ENCODE peak calls at places on chromosomes 16 and 17, in eight cellular contexts. U, O, W, H, V, L, F and X are unnamed samples.

GRCh38 chr17:50845260-50846147 is 10.1 kb downstream of the WFIKKN2 start:
- DNase-seq in U (no peak), O (no peak), W (peak; percentile 58), H (peak; percentile 61), V (no peak), L (no peak), F (no peak), X (no peak)

GRCh38 chr16:89189358-89190025 is 10.8 kb downstream of the SLC22A31 start:
- DNase-seq in U (no peak), O (no peak), W (no peak), H (no peak), V (no peak), L (no peak), F (no peak), X (no peak)

GRCh38 chr17:19448341-19449268 is 37.6 kb downstream of the RNF112 start:
- DNase-seq in U (no peak), O (peak; percentile 64), W (no peak), H (no peak), V (peak; percentile 99), L (no peak), F (peak; percentile 87), X (peak; percentile 87)

GRCh38 chr17:4199818-4200402 is 56.9 kb downstream of the CYB5D2 start:
- DNase-seq in U (no peak), O (no peak), W (no peak), H (no peak), V (peak; percentile 51), L (peak; percentile 18), F (no peak), X (no peak)

GRCh38 chr17:17141860-17142552 is 64.1 kb downstream of the PLD6 start:
- DNase-seq in U (peak; percentile 38), O (no peak), W (no peak), H (no peak), V (peak; percentile 56), L (no peak), F (no peak), X (no peak)

GRCh38 chr17:56165017-56165720 is 11.9 kb downstream of the ANKFN1 start:
- DNase-seq in U (no peak), O (no peak), W (no peak), H (no peak), V (no peak), L (no peak), F (no peak), X (no peak)

GRCh38 chr17:4082136-4082924 is 60.5 kb downstream of the ZZEF1 start:
- DNase-seq in U (no peak), O (no peak), W (no peak), H (no peak), V (no peak), L (no peak), F (no peak), X (no peak)

GRCh38 chr17:27535178-27535928 is 79.1 kb downstream of the KSR1 start:
- DNase-seq in U (no peak), O (no peak), W (no peak), H (no peak), V (peak; percentile 70), L (no peak), F (no peak), X (no peak)

GRCh38 chr17:38464723-38465419 is 36.6 kb downstream of the ARHGAP23 start:
- DNase-seq in U (peak; percentile 84), O (peak; percentile 93), W (peak; percentile 93), H (peak; percentile 91), V (peak; percentile 96), L (peak; percentile 64), F (peak; percentile 94), X (peak; percentile 77)
- H3K4me3 ChIP-seq in U (peak overlapping the region; percentile 67), O (peak overlapping the region; percentile 55), W (peak overlapping the region; percentile 38), H (peak overlapping the region; percentile 55), V (peak overlapping the region; percentile 82), L (peak overlapping the region; percentile 55), F (peak overlapping the region; percentile 55), X (peak overlapping the region; percentile 45)

DNA sequence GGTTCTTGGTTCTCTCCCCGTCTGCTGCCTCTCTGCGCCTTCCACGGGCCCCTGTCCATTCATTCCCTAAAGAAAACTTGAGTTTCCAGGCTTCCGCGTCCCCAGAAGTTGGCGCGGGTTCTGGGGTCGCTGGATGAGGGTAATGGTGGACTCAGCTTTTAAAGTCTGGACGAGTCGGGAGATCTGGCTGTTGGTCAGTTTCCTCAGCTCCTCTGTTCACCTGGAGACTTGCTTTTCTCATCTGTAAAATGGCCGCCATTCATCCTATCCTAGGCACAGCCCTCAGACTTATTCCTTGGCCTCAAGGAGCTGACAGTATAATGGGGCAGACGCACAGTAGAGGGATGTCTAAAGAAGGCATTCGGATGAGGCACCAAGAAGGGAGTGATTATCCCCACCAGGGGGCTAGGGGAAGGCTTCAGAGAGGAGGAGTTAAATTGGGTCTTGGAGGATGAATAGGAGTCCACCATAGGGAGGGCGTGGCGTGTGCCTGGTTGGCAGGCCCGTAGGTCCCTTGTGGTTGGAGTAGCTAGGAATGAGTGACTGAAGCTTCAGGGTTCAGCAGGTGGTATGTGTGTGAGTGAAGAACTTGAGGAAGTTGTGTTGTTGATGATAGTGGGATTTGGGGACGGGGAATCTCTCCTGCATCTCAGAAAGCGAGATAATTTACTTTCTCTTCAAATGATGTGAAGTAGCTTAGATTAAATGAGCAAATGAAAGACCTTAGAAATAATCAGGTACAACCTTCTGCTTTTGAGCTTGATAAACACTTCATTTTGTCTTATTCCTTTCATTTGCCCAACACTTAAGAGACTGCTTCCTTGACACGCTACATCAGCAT is 655 bp downstream of the VPS35L start:
- DNase-seq in U (no peak), O (no peak), W (no peak), H (peak; percentile 13), V (peak; percentile 39), L (peak; percentile 59), F (peak; percentile 19), X (no peak)
- TF ChIP-seq CTCF in U (peak; percentile 21), O (no peak), W (no peak), H (no peak), V (peak; percentile 7), L (peak; percentile 6), F (no peak), X (peak; percentile 18)

DNA sequence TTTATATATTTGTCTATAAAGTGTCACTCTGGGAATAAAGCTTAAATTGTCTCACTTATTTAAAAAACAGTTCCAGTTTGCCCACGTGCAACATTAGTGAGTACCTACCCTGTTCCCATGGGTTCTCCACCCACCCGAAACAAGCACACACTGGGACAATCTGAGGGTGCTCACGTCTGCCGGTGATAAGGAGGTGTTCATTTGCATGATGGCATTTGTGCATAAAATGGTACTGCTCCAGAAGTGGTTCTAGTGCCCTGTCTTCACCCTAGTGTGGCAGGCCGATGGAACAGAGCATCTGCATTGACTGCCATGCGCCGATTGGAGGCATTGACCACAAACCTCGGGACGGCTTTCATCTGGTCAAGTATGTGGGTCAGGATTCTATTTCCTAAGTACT is 35.6 kb upstream of the ENDOV start:
- DNase-seq in U (no peak), O (no peak), W (no peak), H (no peak), V (no peak), L (no peak), F (no peak), X (no peak)
- H3K36me3 ChIP-seq in U (peaks cover 100% of the 10 kb centered on the region), O (peaks cover 95% of the 10 kb centered on the region), W (peaks cover 97% of the 10 kb centered on the region), H (peaks cover 19% of the 10 kb centered on the region), V (peaks cover 49% of the 10 kb centered on the region), L (peaks cover 15% of the 10 kb centered on the region), F (no peaks in the 10 kb centered on the region), X (peaks cover 59% of the 10 kb centered on the region)

DNA sequence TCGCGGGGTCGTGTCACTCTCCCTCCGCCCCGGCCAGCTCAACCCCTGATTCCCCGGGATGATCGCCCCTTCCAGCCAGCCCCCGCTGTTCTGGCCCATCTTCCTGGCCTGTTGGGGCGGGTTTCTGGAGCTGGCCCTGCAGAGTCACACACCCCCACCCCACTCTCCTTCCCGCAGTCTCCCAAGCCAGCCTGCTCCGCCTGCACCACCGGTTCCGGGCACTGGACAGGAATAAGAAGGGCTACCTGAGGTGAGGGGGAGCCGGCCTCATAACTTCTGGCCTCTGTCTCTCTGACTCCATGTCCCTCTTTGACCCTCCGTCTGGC is 621 bp downstream of the CHP2 start:
- DNase-seq in U (no peak), O (no peak), W (no peak), H (no peak), V (no peak), L (no peak), F (no peak), X (no peak)
- H3K4me3 ChIP-seq in U (no peak overlapping the region), O (no peak overlapping the region), W (no peak overlapping the region), H (no peak overlapping the region), V (no peak overlapping the region), L (no peak overlapping the region), F (no peak overlapping the region), X (no peak overlapping the region)